ENCODE peak calls at places on chromosome 19, in four cellular contexts. One of them, this sample, is unnamed.
A peak's percentile ranks its signal among the peaks of the same experiment; 100 is the strongest.

GRCh38 chr19:2952953-2953481 is 8.2 kb upstream of the ZNF77 start:
- DNase-seq in activated CD8-positive, alpha-beta T cell treated with anti-CD3 and anti-CD28 coated beads, Interleukin-2, amount 10 ng/mL, durations not matched to agents 7 days and 5 days: no peak
- DNase-seq in aorta: no peak
- DNase-seq in hepatic stellate cell: no peak
- DNase-seq in this sample: no peak

GRCh38 chr19:17109962-17110598 is 34.5 kb downstream of the MYO9B start:
- DNase-seq in activated CD8-positive, alpha-beta T cell treated with anti-CD3 and anti-CD28 coated beads, Interleukin-2, amount 10 ng/mL, durations not matched to agents 7 days and 5 days: peak; percentile 44
- DNase-seq in hepatic stellate cell: no peak
- DNase-seq in aorta: peak; percentile 93
- DNase-seq in this sample: peak; percentile 93

GRCh38 chr19:15836345-15836594 is 20.8 kb upstream of the OR10H1 start:
- DNase-seq in aorta: no peak
- DNase-seq in activated CD8-positive, alpha-beta T cell treated with anti-CD3 and anti-CD28 coated beads, Interleukin-2, amount 10 ng/mL, durations not matched to agents 7 days and 5 days: peak; percentile 61
- DNase-seq in hepatic stellate cell: no peak
- DNase-seq in this sample: no peak

GRCh38 chr19:35932291-35932936 is 3.8 kb upstream of the LRFN3 start:
- DNase-seq in aorta: no peak
- DNase-seq in hepatic stellate cell: no peak
- DNase-seq in activated CD8-positive, alpha-beta T cell treated with anti-CD3 and anti-CD28 coated beads, Interleukin-2, amount 10 ng/mL, durations not matched to agents 7 days and 5 days: no peak
- DNase-seq in this sample: no peak

GRCh38 chr19:42442833-42443232 is at the start of gene CXCL17:
- DNase-seq in aorta: no peak
- DNase-seq in hepatic stellate cell: no peak
- DNase-seq in activated CD8-positive, alpha-beta T cell treated with anti-CD3 and anti-CD28 coated beads, Interleukin-2, amount 10 ng/mL, durations not matched to agents 7 days and 5 days: no peak
- DNase-seq in this sample: no peak

GRCh38 chr19:16542894-16543498 is 759 bp upstream of the CHERP start:
- DNase-seq in hepatic stellate cell: no peak
- DNase-seq in activated CD8-positive, alpha-beta T cell treated with anti-CD3 and anti-CD28 coated beads, Interleukin-2, amount 10 ng/mL, durations not matched to agents 7 days and 5 days: no peak
- DNase-seq in aorta: no peak
- DNase-seq in this sample: peak; percentile 28

GRCh38 chr19:45395524-45396388 is 9.1 kb downstream of the PPP1R13L start:
- DNase-seq in hepatic stellate cell: no peak
- DNase-seq in activated CD8-positive, alpha-beta T cell treated with anti-CD3 and anti-CD28 coated beads, Interleukin-2, amount 10 ng/mL, durations not matched to agents 7 days and 5 days: no peak
- DNase-seq in aorta: no peak
- DNase-seq in this sample: peak; percentile 46

GRCh38 chr19:44202470-44202869 is 9.9 kb upstream of the ZNF227 start:
- DNase-seq in aorta: no peak
- DNase-seq in activated CD8-positive, alpha-beta T cell treated with anti-CD3 and anti-CD28 coated beads, Interleukin-2, amount 10 ng/mL, durations not matched to agents 7 days and 5 days: no peak
- DNase-seq in hepatic stellate cell: no peak
- DNase-seq in this sample: no peak